ENCODE peak calls at places on chromosomes 16 and 17, in four cellular contexts. R, B, P and W are unnamed samples.

GRCh38 chr16:12158428-12158827 is 181.9 kb downstream of the SNX29 start:
- DNase-seq in R (peak; percentile 87), B (no peak), P (no peak), W (no peak)

GRCh38 chr17:7586673-7587419 is 3.0 kb downstream of the SOX15 start:
- DNase-seq in R (no peak), B (no peak), P (no peak), W (no peak)

GRCh38 chr17:77126519-77126918 is 14.2 kb upstream of the SEC14L1 start:
- DNase-seq in R (no peak), B (no peak), P (no peak), W (no peak)

GRCh38 chr16:82788225-82788624 is 161.5 kb downstream of the CDH13 start:
- DNase-seq in R (no peak), B (no peak), P (no peak), W (no peak)

GRCh38 chr17:3894927-3895343 is 2.1 kb upstream of the CAMKK1 start:
- DNase-seq in R (no peak), B (no peak), P (no peak), W (no peak)

GRCh38 chr16:68235882-68236803 is at the start of gene ESRP2:
- DNase-seq in R (no peak), B (no peak), P (no peak), W (peak; percentile 28)

GRCh38 chr16:57422026-57422944 is 17.7 kb downstream of the CCL17 start:
- DNase-seq in R (peak; percentile 66), B (no peak), P (no peak), W (no peak)

GRCh38 chr16:53743149-53743566 is 39.2 kb downstream of the FTO start:
- DNase-seq in R (peak; percentile 11), B (no peak), P (no peak), W (no peak)

GRCh38 chr17:4229627-4230026 is 34.2 kb downstream of the ANKFY1 start:
- DNase-seq in R (peak; percentile 68), B (no peak), P (no peak), W (no peak)

GRCh38 chr17:10772425-10773380 is 31.2 kb downstream of the TMEM238L start:
- DNase-seq in R (no peak), B (no peak), P (no peak), W (peak; percentile 12)

GRCh38 chr17:77491921-77492445 is 351.2 kb downstream of the SEC14L1 start:
- DNase-seq in R (no peak), B (no peak), P (no peak), W (no peak)

GRCh38 chr16:59697746-59698145 is 963.6 kb upstream of the GOT2 start:
- DNase-seq in R (no peak), B (no peak), P (no peak), W (no peak)

GRCh38 chr17:42118545-42118944 is 2.6 kb downstream of the KAT2A start:
- DNase-seq in R (no peak), B (no peak), P (peak; percentile 29), W (no peak)

GRCh38 chr16:70701036-70701435 is 15.2 kb upstream of the MTSS2 start:
- DNase-seq in R (no peak), B (no peak), P (no peak), W (no peak)

GRCh38 chr16:75626806-75627205 is 3.7 kb upstream of the ADAT1 start:
- DNase-seq in R (no peak), B (no peak), P (no peak), W (no peak)

GRCh38 chr17:68289473-68289872 is 1.5 kb downstream of the SLC16A6 start:
- DNase-seq in R (no peak), B (no peak), P (no peak), W (peak; percentile 42)

GRCh38 chr16:15970202-15970601 is 20.8 kb downstream of the ABCC1 start:
- DNase-seq in R (no peak), B (no peak), P (no peak), W (no peak)

GRCh38 chr17:40358323-40359038 is 6.1 kb downstream of the GJD3 start:
- DNase-seq in R (peak; percentile 94), B (peak; percentile 75), P (peak; percentile 90), W (peak; percentile 77)

GRCh38 chr17:9363440-9364350 is 211.9 kb downstream of the STX8 start:
- DNase-seq in R (no peak), B (no peak), P (no peak), W (no peak)

GRCh38 chr16:67451704-67452435 is 20.9 kb downstream of the HSD11B2 start:
- DNase-seq in R (no peak), B (no peak), P (no peak), W (no peak)

GRCh38 chr17:28746611-28747045 is 2.8 kb downstream of the TRAF4 start:
- DNase-seq in R (no peak), B (no peak), P (no peak), W (no peak)

GRCh38 chr17:81026266-81027036 is 8.5 kb upstream of the BAIAP2 start:
- DNase-seq in R (no peak), B (no peak), P (no peak), W (no peak)

GRCh38 chr16:73382921-73383594 is 335.1 kb upstream of the ZFHX3 start:
- DNase-seq in R (peak; percentile 43), B (no peak), P (no peak), W (no peak)

GRCh38 chr16:29804455-29805231 is 1.7 kb upstream of the MAZ start:
- DNase-seq in R (no peak), B (no peak), P (no peak), W (no peak)

GRCh38 chr16:85812811-85813700 is 13.6 kb downstream of the COX4I1 start:
- DNase-seq in R (no peak), B (no peak), P (no peak), W (no peak)

GRCh38 chr17:44235583-44235936 is 16.1 kb upstream of the UBTF start:
- DNase-seq in R (peak; percentile 7), B (no peak), P (no peak), W (no peak)

GRCh38 chr16:18800674-18801196 is 614 bp downstream of the ARL6IP1 start:
- DNase-seq in R (peak; percentile 28), B (no peak), P (no peak), W (no peak)

GRCh38 chr16:54602666-54603065 is 316.1 kb upstream of the IRX3 start:
- DNase-seq in R (peak; percentile 39), B (no peak), P (no peak), W (no peak)

GRCh38 chr17:6374271-6374691 is 60.6 kb downstream of the AIPL1 start:
- DNase-seq in R (peak; percentile 10), B (no peak), P (no peak), W (no peak)

GRCh38 chr16:25177831-25178688 is 38.7 kb upstream of the AQP8 start:
- DNase-seq in R (no peak), B (no peak), P (no peak), W (no peak)

GRCh38 chr17:17952691-17953090 is 19.5 kb downstream of the TOM1L2 start:
- DNase-seq in R (no peak), B (no peak), P (no peak), W (no peak)

GRCh38 chr16:16073884-16074781 is 124.7 kb downstream of the ABCC1 start:
- DNase-seq in R (peak; percentile 87), B (no peak), P (no peak), W (peak; percentile 13)

GRCh38 chr16:50610331-50611262 is 62.4 kb downstream of the NKD1 start:
- DNase-seq in R (no peak), B (no peak), P (no peak), W (no peak)

GRCh38 chr17:8875957-8876356 is 8.5 kb upstream of the PIK3R6 start:
- DNase-seq in R (peak; percentile 71), B (no peak), P (no peak), W (no peak)